ENCODE peak calls at places on chromosomes 12 and 14, in five cellular contexts. M is colonic mucosa, B is lower lobe of right lung, S is ovary, X is lung. P is an unnamed sample.
A peak's percentile ranks its signal among the peaks of the same experiment; 100 is the strongest.

GRCh38 chr12:107091989-107092641 is 1.2 kb downstream of the CRY1 start:
- DNase-seq in M (peak; percentile 57), B (no peak), S (no peak), X (peak; percentile 32), P (no peak)

GRCh38 chr12:124474709-124475108 is 92.7 kb downstream of the NCOR2 start:
- DNase-seq in M (no peak), B (no peak), S (no peak), X (no peak), P (peak; percentile 80)

GRCh38 chr12:109446-109845 is 42.9 kb downstream of the IQSEC3 start:
- DNase-seq in M (no peak), B (no peak), S (no peak), X (no peak), P (no peak)

GRCh38 chr12:5768171-5768879 is 176.7 kb downstream of the ANO2 start:
- DNase-seq in M (peak; percentile 22), B (peak; percentile 76), S (no peak), X (peak; percentile 50), P (peak; percentile 82)

GRCh38 chr14:106840258-106840657 is 1313.9 kb downstream of the TMEM121 start:
- DNase-seq in M (no peak), B (no peak), S (no peak), X (no peak), P (no peak)

GRCh38 chr14:49593016-49593415 is 5.7 kb upstream of the LRR1 start:
- DNase-seq in M (no peak), B (no peak), S (no peak), X (no peak), P (no peak)

GRCh38 chr12:77888611-77889010 is 57.9 kb downstream of the NAV3 start:
- DNase-seq in M (no peak), B (no peak), S (no peak), X (no peak), P (no peak)

GRCh38 chr12:92199846-92200576 is 54.4 kb upstream of the BTG1 start:
- DNase-seq in M (no peak), B (no peak), S (no peak), X (no peak), P (no peak)

GRCh38 chr12:121465921-121466799 is 66.2 kb downstream of the RNF34 start:
- DNase-seq in M (no peak), B (no peak), S (peak; percentile 51), X (no peak), P (no peak)

GRCh38 chr12:27434673-27435565 is 11.6 kb upstream of the SMCO2 start:
- DNase-seq in M (no peak), B (no peak), S (peak; percentile 23), X (no peak), P (no peak)

GRCh38 chr12:41681898-41682297 is 462.8 kb downstream of the GXYLT1 start:
- DNase-seq in M (no peak), B (no peak), S (no peak), X (no peak), P (no peak)

GRCh38 chr12:102966200-102966941 is 8.9 kb downstream of the ASCL1 start:
- DNase-seq in M (no peak), B (no peak), S (no peak), X (no peak), P (no peak)

GRCh38 chr12:56581418-56582145 is 48.5 kb downstream of the BAZ2A start:
- DNase-seq in M (no peak), B (no peak), S (peak; percentile 61), X (no peak), P (no peak)

GRCh38 chr14:95527392-95528002 is 7.4 kb upstream of the GLRX5 start:
- DNase-seq in M (peak; percentile 76), B (no peak), S (no peak), X (no peak), P (no peak)

GRCh38 chr14:63388766-63389431 is 70.2 kb upstream of the GPHB5 start:
- DNase-seq in M (peak; percentile 68), B (peak; percentile 64), S (peak; percentile 69), X (peak; percentile 56), P (peak; percentile 53)

GRCh38 chr12:2582631-2583616 is 211.8 kb upstream of the FKBP4 start:
- DNase-seq in M (peak; percentile 75), B (peak; percentile 73), S (peak; percentile 76), X (peak; percentile 49), P (peak; percentile 75)

GRCh38 chr12:4909734-4910501 is at the start of gene KCNA1:
- DNase-seq in M (no peak), B (no peak), S (no peak), X (no peak), P (no peak)

GRCh38 chr14:103273145-103273846 is 60.7 kb upstream of the EIF5 start:
- DNase-seq in M (peak; percentile 45), B (no peak), S (peak; percentile 49), X (no peak), P (no peak)

GRCh38 chr12:13347241-13348043 is 150.9 kb downstream of the EMP1 start:
- DNase-seq in M (no peak), B (no peak), S (no peak), X (no peak), P (no peak)

GRCh38 chr12:130017571-130018449 is 114.0 kb upstream of the TMEM132D start:
- DNase-seq in M (no peak), B (no peak), S (no peak), X (no peak), P (no peak)

GRCh38 chr14:63727736-63728728 is at the start of gene SGPP1:
- DNase-seq in M (peak; percentile 76), B (peak; percentile 88), S (peak; percentile 83), X (peak; percentile 77), P (peak; percentile 84)

GRCh38 chr14:55593698-55594097 is 13.7 kb downstream of the KTN1 start:
- DNase-seq in M (peak; percentile 31), B (no peak), S (no peak), X (no peak), P (no peak)

GRCh38 chr12:3077572-3078081 is 448 bp downstream of the TSPAN9 start:
- DNase-seq in M (peak; percentile 40), B (no peak), S (peak; percentile 74), X (no peak), P (peak; percentile 47)

GRCh38 chr12:2405039-2405438 is 352.3 kb downstream of the CACNA1C start:
- DNase-seq in M (no peak), B (no peak), S (no peak), X (no peak), P (no peak)

GRCh38 chr12:25957898-25958253 is 606 bp upstream of the RASSF8 start:
- DNase-seq in M (no peak), B (no peak), S (peak; percentile 38), X (no peak), P (no peak)

GRCh38 chr12:44464180-44464579 is 411.9 kb downstream of the NELL2 start:
- DNase-seq in M (no peak), B (no peak), S (no peak), X (no peak), P (no peak)

GRCh38 chr12:85805654-85806053 is 30.6 kb downstream of the RASSF9 start:
- DNase-seq in M (no peak), B (no peak), S (peak; percentile 10), X (no peak), P (no peak)

GRCh38 chr12:123109319-123109772 is 41.5 kb downstream of the PITPNM2 start:
- DNase-seq in M (no peak), B (no peak), S (no peak), X (no peak), P (no peak)

GRCh38 chr12:53380797-53381738 is 1.1 kb downstream of the SP1 start:
- DNase-seq in M (no peak), B (peak; percentile 47), S (no peak), X (no peak), P (no peak)

GRCh38 chr14:53599221-53599945 is 357.2 kb downstream of the BMP4 start:
- DNase-seq in M (no peak), B (no peak), S (no peak), X (no peak), P (no peak)

GRCh38 chr12:28440209-28440608 is 250.0 kb downstream of the CCDC91 start:
- DNase-seq in M (no peak), B (no peak), S (no peak), X (no peak), P (no peak)

GRCh38 chr12:131529196-131530040 is 181.5 kb upstream of the SFSWAP start:
- DNase-seq in M (no peak), B (no peak), S (no peak), X (no peak), P (no peak)
- H3K27ac ChIP-seq in M (no peak overlapping the region), B (no peak overlapping the region), S (no peak overlapping the region), X (no peak overlapping the region), P (no peak overlapping the region)

GRCh38 chr12:52305921-52306705 is 14.8 kb upstream of the KRT81 start:
- DNase-seq in M (no peak), B (no peak), S (no peak), X (no peak), P (no peak)
- TF ChIP-seq CTCF in M (no peak), B (no peak), S (no peak), X (no peak), P (peak; percentile 32)

GRCh38 chr14:93958567-93959238 is 17.7 kb downstream of the ASB2 start:
- DNase-seq in M (no peak), B (no peak), S (no peak), X (no peak), P (no peak)

GRCh38 chr14:93957751-93958566 is 18.4 kb downstream of the ASB2 start:
- DNase-seq in M (no peak), B (no peak), S (no peak), X (no peak), P (no peak)

GRCh38 chr14:93956082-93956481 is 20.3 kb downstream of the ASB2 start:
- DNase-seq in M (no peak), B (no peak), S (no peak), X (no peak), P (no peak)

GRCh38 chr14:93956514-93957332 is 19.6 kb downstream of the ASB2 start:
- DNase-seq in M (no peak), B (no peak), S (no peak), X (no peak), P (no peak)

DNA sequence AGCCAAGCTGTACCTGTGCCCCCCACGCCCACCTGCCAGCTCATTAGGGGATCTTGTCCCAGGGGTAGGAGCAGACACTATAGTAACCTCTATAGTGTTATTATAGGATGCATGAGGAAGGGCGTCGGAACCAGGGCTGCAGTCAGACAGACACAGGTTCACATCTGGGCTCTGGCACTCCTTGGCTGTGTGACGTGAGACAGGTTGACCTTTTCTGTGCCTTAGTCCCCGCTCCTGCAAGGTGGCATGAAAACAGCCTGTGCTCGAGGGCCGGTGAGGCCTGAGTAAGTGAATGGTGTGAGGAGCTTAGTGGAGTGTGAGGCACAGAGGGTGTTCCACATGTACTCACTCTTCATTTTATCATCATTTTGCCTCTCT is 19.0 kb downstream of the ASB2 start:
- DNase-seq in M (no peak), B (no peak), S (no peak), X (no peak), P (no peak)
- H3K27ac ChIP-seq in M (no peak overlapping the region), B (no peak overlapping the region), S (no peak overlapping the region), X (no peak overlapping the region), P (peak overlapping the region; percentile 75)

GRCh38 chr14:30443368-30444007 is 115.5 kb upstream of the G2E3 start:
- DNase-seq in M (no peak), B (no peak), S (no peak), X (no peak), P (no peak)
- TF ChIP-seq CTCF in M (peak; percentile 19), B (no peak), S (no peak), X (no peak), P (peak; percentile 63)